ENCODE peak calls at places on chromosomes 7 and 10, in four cellular contexts. Q is IMR-90, B is A549, O is H1. J is an unnamed sample.

GRCh38 chr7:2807846-2808772 is 36.0 kb downstream of the GNA12 start:
- DNase-seq in Q (peak; percentile 68), B (no peak), O (no peak), J (no peak)

GRCh38 chr10:78416031-78416800 is 382.6 kb downstream of the RPS24 start:
- DNase-seq in Q (peak; percentile 73), B (no peak), O (no peak), J (no peak)

GRCh38 chr10:98267069-98267893 is 713 bp downstream of the LOXL4 start:
- DNase-seq in Q (no peak), B (no peak), O (no peak), J (peak; percentile 48)

GRCh38 chr7:148303295-148304013 is 287.1 kb upstream of the C7orf33 start:
- DNase-seq in Q (no peak), B (peak; percentile 33), O (no peak), J (peak; percentile 76)

GRCh38 chr10:43202224-43202656 is 64.0 kb downstream of the CSGALNACT2 start:
- DNase-seq in Q (no peak), B (peak; percentile 36), O (peak; percentile 82), J (peak; percentile 28)

GRCh38 chr7:105999256-105999655 is 36.2 kb downstream of the CDHR3 start:
- DNase-seq in Q (no peak), B (no peak), O (no peak), J (no peak)

GRCh38 chr10:61952028-61952638 is 50.6 kb downstream of the ARID5B start:
- DNase-seq in Q (no peak), B (no peak), O (no peak), J (no peak)

GRCh38 chr10:95314519-95314918 is 23.7 kb upstream of the PDLIM1 start:
- DNase-seq in Q (no peak), B (no peak), O (no peak), J (no peak)

GRCh38 chr10:23047201-23048050 is 48.0 kb upstream of the MSRB2 start:
- DNase-seq in Q (peak; percentile 4), B (peak; percentile 15), O (no peak), J (no peak)

GRCh38 chr10:62616885-62617635 is 187.5 kb upstream of the ADO start:
- DNase-seq in Q (no peak), B (no peak), O (no peak), J (peak; percentile 31)

GRCh38 chr7:18166002-18166401 is 138.4 kb upstream of the PRPS1L1 start:
- DNase-seq in Q (no peak), B (no peak), O (no peak), J (no peak)

DNA sequence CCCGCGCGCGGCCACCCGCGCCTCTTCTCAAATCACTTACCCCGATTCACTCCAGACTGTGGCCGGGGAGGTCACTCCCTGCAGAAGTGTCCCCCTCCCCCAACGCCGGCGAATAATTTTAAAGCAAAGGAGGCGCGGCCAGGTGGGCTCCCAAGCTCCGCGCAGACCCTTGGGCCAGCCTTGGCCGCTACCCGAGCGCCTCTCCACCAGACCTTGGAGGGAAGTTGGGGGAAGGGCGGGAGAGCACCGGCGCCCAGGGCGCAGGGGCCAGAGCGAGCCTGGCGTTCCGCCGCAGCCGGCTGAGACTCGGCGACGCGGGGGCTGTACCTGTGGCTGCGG is 270 bp downstream of the MKX start:
- DNase-seq in Q (no peak), B (no peak), O (no peak), J (no peak)
- H3K4me3 ChIP-seq in Q (peak overlapping the region; percentile 28), B (peak overlapping the region; percentile 64), O (peak overlapping the region; percentile 62), J (no peak overlapping the region)

GRCh38 chr7:43292384-43292783 is 179.9 kb downstream of the HECW1 start:
- DNase-seq in Q (no peak), B (no peak), O (no peak), J (no peak)

GRCh38 chr7:43291789-43292188 is 179.3 kb downstream of the HECW1 start:
- DNase-seq in Q (no peak), B (no peak), O (no peak), J (no peak)

GRCh38 chr7:43294080-43294630 is 181.7 kb downstream of the HECW1 start:
- DNase-seq in Q (peak; percentile 78), B (peak; percentile 42), O (no peak), J (no peak)

GRCh38 chr7:43289826-43290225 is 177.4 kb downstream of the HECW1 start:
- DNase-seq in Q (no peak), B (no peak), O (peak; percentile 29), J (no peak)

GRCh38 chr7:43290978-43291377 is 178.5 kb downstream of the HECW1 start:
- DNase-seq in Q (no peak), B (no peak), O (no peak), J (no peak)
- TF ChIP-seq POLR2A in Q (no peak), B (no peak), O (no peak), J (no peak)

GRCh38 chr7:44246396-44247113 is 45.8 kb downstream of the YKT6 start:
- DNase-seq in Q (no peak), B (no peak), O (no peak), J (no peak)
- H3K4me3 ChIP-seq in Q (no peak overlapping the region), B (no peak overlapping the region), O (no peak overlapping the region), J (no peak overlapping the region)

GRCh38 chr7:39733881-39734571 is 110.7 kb downstream of the RALA start:
- DNase-seq in Q (peak; percentile 93), B (peak; percentile 47), O (no peak), J (peak; percentile 50)
- TF ChIP-seq POLR2A in Q (no peak), B (no peak), O (no peak), J (no peak)

GRCh38 chr10:14859043-14859442 is 19.6 kb upstream of the SUV39H2 start:
- DNase-seq in Q (no peak), B (no peak), O (no peak), J (no peak)
- H3K4me3 ChIP-seq in Q (no peak overlapping the region), B (no peak overlapping the region), O (no peak overlapping the region), J (no peak overlapping the region)